ENCODE peak calls at places on chromosomes 16 and 17, in eight cellular contexts. A is COLO829; K is activated CD4-positive, alpha-beta T cell treated with anti-CD3 and anti-CD28 coated beads, Interleukin-2, amount 50 U/mL, for 1 hour; Y is frontal cortex; L is breast epithelium; B is Peyer's patch; P is astrocyte of the spinal cord; J is neural progenitor cell. E is an unnamed sample.

GRCh38 chr17:76912585-76912984 is 44.4 kb downstream of the MGAT5B start:
- DNase-seq in A (no peak), K (no peak), Y (no peak), L (no peak), B (no peak), P (no peak), J (no peak), E (no peak)

GRCh38 chr17:28335201-28335958 is at the start of the genes IFT20 and TNFAIP1:
- DNase-seq in A (peak; percentile 96), K (peak; percentile 96), Y (peak; percentile 95), L (peak; percentile 99), B (peak; percentile 99), P (peak; percentile 100), J (peak; percentile 100), E (peak; percentile 99)

GRCh38 chr17:66135219-66135618 is 56.7 kb downstream of the CEP112 start:
- DNase-seq in A (no peak), K (no peak), Y (no peak), L (no peak), B (no peak), P (no peak), J (no peak), E (no peak)

GRCh38 chr17:28982191-28982793 is 23.5 kb downstream of the SEZ6 start:
- DNase-seq in A (peak; percentile 80), K (peak; percentile 30), Y (no peak), L (no peak), B (peak; percentile 67), P (peak; percentile 63), J (no peak), E (peak; percentile 81)

GRCh38 chr17:76736349-76737081 is 616 bp downstream of the SRSF2 start:
- DNase-seq in A (no peak), K (peak; percentile 69), Y (peak; percentile 73), L (peak; percentile 83), B (peak; percentile 85), P (peak; percentile 65), J (peak; percentile 91), E (peak; percentile 36)

GRCh38 chr17:5868916-5869475 is 201.2 kb upstream of the WSCD1 start:
- DNase-seq in A (no peak), K (no peak), Y (no peak), L (no peak), B (no peak), P (no peak), J (no peak), E (no peak)

GRCh38 chr17:43126911-43127290 is 1.7 kb upstream of the BRCA1 start:
- DNase-seq in A (no peak), K (no peak), Y (no peak), L (no peak), B (peak; percentile 43), P (no peak), J (no peak), E (no peak)

GRCh38 chr17:57948555-57949420 is 6.4 kb downstream of the CUEDC1 start:
- DNase-seq in A (peak; percentile 99), K (no peak), Y (no peak), L (no peak), B (no peak), P (peak; percentile 96), J (no peak), E (peak; percentile 100)

GRCh38 chr16:87895641-87896141 is 26.4 kb upstream of the SLC7A5 start:
- DNase-seq in A (no peak), K (peak; percentile 49), Y (no peak), L (no peak), B (peak; percentile 81), P (peak; percentile 49), J (no peak), E (peak; percentile 16)

GRCh38 chr17:82301916-82302497 is 15.4 kb downstream of the CD7 start:
- DNase-seq in A (no peak), K (peak; percentile 54), Y (no peak), L (no peak), B (peak; percentile 81), P (no peak), J (no peak), E (no peak)

GRCh38 chr16:88383401-88384221 is 852 bp downstream of the ZNF469 start:
- DNase-seq in A (no peak), K (no peak), Y (peak; percentile 68), L (no peak), B (no peak), P (peak; percentile 55), J (peak; percentile 58), E (peak; percentile 17)

GRCh38 chr17:57215317-57215716 is 41.0 kb upstream of the MSI2 start:
- DNase-seq in A (no peak), K (no peak), Y (no peak), L (peak; percentile 65), B (no peak), P (no peak), J (no peak), E (peak; percentile 43)

GRCh38 chr17:47731396-47731795 is 1.6 kb upstream of the TBX21 start:
- DNase-seq in A (no peak), K (no peak), Y (no peak), L (no peak), B (peak; percentile 28), P (no peak), J (no peak), E (no peak)

GRCh38 chr16:57911711-57912110 is 59.2 kb downstream of the CNGB1 start:
- DNase-seq in A (no peak), K (no peak), Y (no peak), L (no peak), B (no peak), P (no peak), J (no peak), E (no peak)

GRCh38 chr17:39926588-39927100 is 757 bp downstream of the ORMDL3 start:
- DNase-seq in A (no peak), K (peak; percentile 54), Y (no peak), L (no peak), B (peak; percentile 74), P (peak; percentile 16), J (peak; percentile 71), E (peak; percentile 20)

GRCh38 chr16:11250091-11250785 is 5.8 kb downstream of the SOCS1 start:
- DNase-seq in A (no peak), K (no peak), Y (no peak), L (no peak), B (no peak), P (peak; percentile 9), J (no peak), E (no peak)

GRCh38 chr17:31489295-31490018 is 98.0 kb downstream of the RAB11FIP4 start:
- DNase-seq in A (no peak), K (peak; percentile 32), Y (no peak), L (no peak), B (peak; percentile 92), P (no peak), J (peak; percentile 62), E (no peak)

GRCh38 chr17:14019186-14019956 is 49.9 kb upstream of the COX10 start:
- DNase-seq in A (peak; percentile 27), K (no peak), Y (no peak), L (no peak), B (no peak), P (no peak), J (no peak), E (peak; percentile 78)

GRCh38 chr16:85998868-85999729 is 100.1 kb downstream of the IRF8 start:
- DNase-seq in A (no peak), K (no peak), Y (no peak), L (no peak), B (no peak), P (no peak), J (no peak), E (peak; percentile 13)

GRCh38 chr17:45003877-45004276 is 35.8 kb upstream of the C1QL1 start:
- DNase-seq in A (no peak), K (no peak), Y (no peak), L (no peak), B (no peak), P (no peak), J (peak; percentile 30), E (no peak)

GRCh38 chr17:48878920-48879898 is 13.4 kb upstream of the ATP5MC1 start:
- DNase-seq in A (peak; percentile 89), K (peak; percentile 44), Y (peak; percentile 46), L (no peak), B (peak; percentile 79), P (peak; percentile 67), J (peak; percentile 80), E (peak; percentile 68)

GRCh38 chr16:69796285-69797118 is 34.4 kb downstream of the WWP2 start:
- DNase-seq in A (no peak), K (no peak), Y (peak; percentile 38), L (no peak), B (peak; percentile 65), P (peak; percentile 79), J (peak; percentile 80), E (peak; percentile 58)

GRCh38 chr16:10916534-10916933 is 25.7 kb downstream of the DEXI start:
- DNase-seq in A (no peak), K (no peak), Y (no peak), L (no peak), B (no peak), P (no peak), J (no peak), E (no peak)

GRCh38 chr16:49598386-49599170 is 225.0 kb downstream of the C16orf78 start:
- DNase-seq in A (no peak), K (no peak), Y (no peak), L (no peak), B (no peak), P (no peak), J (no peak), E (no peak)

GRCh38 chr17:75514299-75515228 is 773 bp downstream of the CASKIN2 start:
- DNase-seq in A (no peak), K (no peak), Y (no peak), L (peak; percentile 89), B (peak; percentile 61), P (no peak), J (peak; percentile 68), E (no peak)

E was measured in A172.